ENCODE peak calls at places on chromosome 15, in four cellular contexts. T is stimulated activated CD4-positive, alpha-beta T cell treated with anti-CD3 and anti-CD28 coated beads, Interleukin-15, amount 100 ng/mL, for 24 hours; E is neuronal stem cell; I is activated effector memory CD4-positive, alpha-beta T cell treated with Interleukin-2 at 50 U/mL for 16 hours. C is an unnamed sample.

GRCh38 chr15:100053476-100054121 is 288.2 kb downstream of the ADAMTS17 start:
- DNase-seq in T (no peak), E (no peak), I (no peak), C (no peak)

GRCh38 chr15:92949604-92950249 is 49.6 kb downstream of the CHD2 start:
- DNase-seq in T (no peak), E (no peak), I (no peak), C (no peak)

GRCh38 chr15:44314512-44314911 is 26.0 kb downstream of the GOLM2 start:
- DNase-seq in T (no peak), E (no peak), I (no peak), C (no peak)

GRCh38 chr15:99016680-99017321 is 9.2 kb upstream of the PGPEP1L start:
- DNase-seq in T (no peak), E (no peak), I (no peak), C (no peak)

GRCh38 chr15:62109457-62109856 is 42.7 kb downstream of the C2CD4A start:
- DNase-seq in T (no peak), E (no peak), I (no peak), C (no peak)

GRCh38 chr15:51982770-51983103 is 11.2 kb upstream of the LEO1 start:
- DNase-seq in T (no peak), E (no peak), I (no peak), C (no peak)

GRCh38 chr15:99096894-99097426 is 7.9 kb upstream of the SYNM start:
- DNase-seq in T (no peak), E (no peak), I (no peak), C (no peak)

GRCh38 chr15:57045741-57046382 is 127.4 kb downstream of the TCF12 start:
- DNase-seq in T (no peak), E (no peak), I (no peak), C (no peak)

GRCh38 chr15:37053070-37053653 is 47.2 kb downstream of the MEIS2 start:
- DNase-seq in T (no peak), E (no peak), I (no peak), C (no peak)

GRCh38 chr15:29813009-29813408 is 9.3 kb downstream of the TJP1 start:
- DNase-seq in T (no peak), E (no peak), I (no peak), C (no peak)

GRCh38 chr15:52383100-52383588 is 87.5 kb upstream of the MYO5C start:
- DNase-seq in T (no peak), E (no peak), I (no peak), C (no peak)

GRCh38 chr15:22895465-22896190 is 57.2 kb downstream of the NIPA2 start:
- DNase-seq in T (peak), E (no peak), I (no peak), C (no peak)

GRCh38 chr15:66734961-66735908 is 33.2 kb downstream of the SMAD6 start:
- DNase-seq in T (no peak), E (no peak), I (no peak), C (no peak)

GRCh38 chr15:77838595-77838994 is 205.9 kb upstream of the LINGO1 start:
- DNase-seq in T (no peak), E (no peak), I (no peak), C (no peak)

GRCh38 chr15:32844118-32844711 is 126.4 kb downstream of the GREM1 start:
- DNase-seq in T (no peak), E (no peak), I (no peak), C (no peak)

GRCh38 chr15:43352693-43353382 is 18.0 kb downstream of the ZSCAN29 start:
- DNase-seq in T (no peak), E (no peak), I (no peak), C (no peak)

GRCh38 chr15:101439285-101439919 is 50.1 kb downstream of the PCSK6 start:
- DNase-seq in T (no peak), E (no peak), I (no peak), C (no peak)

GRCh38 chr15:48397841-48398240 is 66.6 kb downstream of the DUT start:
- DNase-seq in T (no peak), E (no peak), I (no peak), C (no peak)

GRCh38 chr15:80367094-80367493 is 37.1 kb upstream of the ARNT2 start:
- DNase-seq in T (peak), E (no peak), I (no peak), C (peak)

GRCh38 chr15:39232512-39232911 is 348.4 kb upstream of the THBS1 start:
- DNase-seq in T (no peak), E (no peak), I (no peak), C (no peak)

GRCh38 chr15:38912067-38912466 is 347.5 kb upstream of the RASGRP1 start:
- DNase-seq in T (no peak), E (no peak), I (no peak), C (no peak)

GRCh38 chr15:75368689-75369239 is 357 bp upstream of the MAN2C1 start:
- DNase-seq in T (peak), E (no peak), I (peak), C (no peak)

GRCh38 chr15:80561500-80561899 is 133.6 kb upstream of the ABHD17C start:
- DNase-seq in T (no peak), E (no peak), I (no peak), C (no peak)